ENCODE peak calls at places on chromosomes 1 and 21, in six cellular contexts. Z is GM12878, A is A549, Q is ovary, I is H1, P is tibial nerve. O is an unnamed sample.

GRCh38 chr1:44884746-44885145 is 41.7 kb upstream of the PTCH2 start:
- DNase-seq in Z (no peak), A (no peak), Q (no peak), I (no peak), P (peak; percentile 20), O (no peak)

GRCh38 chr1:212819704-212820103 is 27.7 kb downstream of the SPATA45 start:
- DNase-seq in Z (peak; percentile 84), A (no peak), Q (no peak), I (no peak), P (no peak), O (no peak)

GRCh38 chr21:27759091-27759659 is 792.3 kb upstream of the ADAMTS5 start:
- DNase-seq in Z (no peak), A (no peak), Q (no peak), I (peak; percentile 19), P (no peak), O (no peak)

GRCh38 chr1:39159224-39160036 is 45.1 kb upstream of the MACF1 start:
- DNase-seq in Z (no peak), A (no peak), Q (no peak), I (no peak), P (no peak), O (no peak)

GRCh38 chr1:181061891-181062777 is 26.4 kb upstream of the IER5 start:
- DNase-seq in Z (peak; percentile 90), A (no peak), Q (no peak), I (no peak), P (peak; percentile 8), O (peak; percentile 66)

GRCh38 chr1:100377590-100378361 is 25.5 kb downstream of the CDC14A start:
- DNase-seq in Z (peak; percentile 26), A (no peak), Q (no peak), I (no peak), P (no peak), O (no peak)

GRCh38 chr1:14403961-14404645 is 194.4 kb upstream of the KAZN start:
- DNase-seq in Z (no peak), A (no peak), Q (no peak), I (no peak), P (no peak), O (no peak)

GRCh38 chr1:39051956-39052355 is 25.8 kb downstream of the NDUFS5 start:
- DNase-seq in Z (no peak), A (no peak), Q (no peak), I (peak; percentile 34), P (no peak), O (peak; percentile 34)

DNA sequence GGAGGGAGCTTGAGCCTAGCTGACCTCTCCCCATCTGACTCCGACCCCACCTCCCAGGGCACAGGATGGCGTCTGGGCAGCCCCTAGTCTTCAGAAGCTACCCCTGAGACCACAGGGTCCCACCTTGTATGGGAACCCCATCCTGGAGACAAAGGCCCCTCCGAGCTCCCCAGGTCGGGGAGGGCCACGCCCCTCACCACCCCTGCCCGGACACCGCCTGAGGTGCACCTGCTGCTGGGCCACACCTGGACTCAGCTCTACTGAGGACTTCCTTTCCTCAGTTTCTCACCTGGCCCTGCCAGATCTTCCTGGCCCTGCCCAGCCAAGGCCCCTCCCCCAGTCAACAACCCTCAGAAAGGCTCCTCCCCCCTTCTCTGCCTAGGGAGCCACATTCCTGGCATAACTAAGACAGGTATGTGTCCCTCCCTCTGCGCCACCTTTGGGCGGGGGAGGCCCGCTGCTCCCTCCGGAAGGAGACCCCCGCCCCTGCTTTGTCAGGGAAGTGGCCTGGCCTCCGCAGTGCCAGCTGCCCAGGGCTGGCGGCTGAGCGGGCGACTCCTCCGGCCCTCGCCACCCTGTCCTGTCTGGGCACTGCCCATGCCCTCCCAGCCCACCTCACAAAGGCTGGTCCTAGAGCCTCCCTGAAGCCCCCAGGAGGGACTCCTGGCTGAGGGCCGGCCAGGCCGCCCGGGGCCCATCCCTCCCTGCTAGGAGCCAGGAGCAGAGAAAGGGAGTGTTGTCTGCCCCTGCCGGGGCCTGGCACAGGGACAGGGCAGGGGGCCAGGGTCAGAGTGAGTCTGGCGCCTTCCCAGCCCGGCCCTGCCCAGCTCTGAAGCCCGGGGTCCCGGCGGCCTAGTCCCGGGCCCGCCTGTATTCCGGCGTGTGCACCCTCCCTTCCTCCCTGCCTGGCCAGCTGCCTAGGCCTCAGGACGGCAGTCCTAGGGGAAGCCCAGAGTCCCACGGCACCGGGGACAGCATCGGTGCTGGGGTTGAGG is 4.8 kb downstream of the AGRN start:
- DNase-seq in Z (no peak), A (no peak), Q (no peak), I (no peak), P (no peak), O (no peak)
- TF ChIP-seq EP300 in Z (no peak), A (no peak), Q (no peak), I (peak; percentile 87), P (no peak), O (no peak)

GRCh38 chr1:154956557-154956956 is 658 bp upstream of the PBXIP1 start:
- DNase-seq in Z (no peak), A (no peak), Q (peak; percentile 68), I (no peak), P (peak; percentile 30), O (no peak)
- TF ChIP-seq POLR2A in Z (no peak), A (no peak), Q (no peak), I (no peak), P (no peak), O (no peak)

GRCh38 chr21:38725196-38726157 is 80.3 kb upstream of the ETS2 start:
- DNase-seq in Z (no peak), A (no peak), Q (no peak), I (no peak), P (no peak), O (no peak)

GRCh38 chr21:38735807-38736206 is 69.9 kb upstream of the ETS2 start:
- DNase-seq in Z (no peak), A (no peak), Q (no peak), I (no peak), P (no peak), O (no peak)

GRCh38 chr21:38726482-38726881 is 79.2 kb upstream of the ETS2 start:
- DNase-seq in Z (no peak), A (no peak), Q (no peak), I (no peak), P (no peak), O (no peak)

GRCh38 chr21:38733973-38734546 is 71.7 kb upstream of the ETS2 start:
- DNase-seq in Z (peak; percentile 12), A (peak; percentile 47), Q (peak; percentile 95), I (peak; percentile 54), P (peak; percentile 99), O (peak; percentile 94)

DNA sequence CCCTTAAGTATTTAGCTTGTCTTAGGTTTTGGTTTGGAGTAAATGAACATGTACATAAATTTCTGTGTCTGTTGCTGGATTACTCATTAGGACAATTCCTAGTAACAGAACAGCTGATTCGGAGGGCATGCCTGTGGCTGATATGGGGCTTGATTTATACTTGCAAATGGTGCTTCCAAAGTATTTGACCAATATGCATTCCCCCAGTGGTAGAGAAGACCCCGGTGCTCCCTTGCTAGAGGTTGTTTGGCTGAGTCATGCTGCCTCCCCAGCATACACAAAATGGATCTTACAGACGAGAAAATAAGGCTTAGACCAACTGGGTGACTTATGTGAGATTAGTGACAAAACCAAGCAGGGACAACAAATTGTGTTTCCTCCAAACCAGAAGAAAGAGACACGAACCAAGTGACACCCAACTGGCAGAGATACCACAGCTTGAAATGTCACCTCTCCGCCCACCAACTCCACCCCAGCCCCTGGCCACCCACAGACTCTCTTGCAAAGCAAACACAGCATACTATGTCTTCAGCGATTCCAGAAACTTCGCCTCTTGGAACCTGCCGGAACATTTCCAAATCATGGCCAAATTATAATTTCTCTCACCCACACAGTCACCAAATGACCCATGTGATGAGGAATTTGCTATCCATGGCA is 75.9 kb upstream of the ETS2 start:
- DNase-seq in Z (no peak), A (no peak), Q (no peak), I (no peak), P (no peak), O (no peak)
- H3K27ac ChIP-seq in Z (no peak overlapping the region), A (no peak overlapping the region), Q (no peak overlapping the region), I (no peak overlapping the region), P (no peak overlapping the region), O (no peak overlapping the region)

GRCh38 chr1:187903223-187903622 is 1074.5 kb downstream of the PLA2G4A start:
- DNase-seq in Z (no peak), A (no peak), Q (no peak), I (no peak), P (no peak), O (no peak)
- TF ChIP-seq EP300 in Z (no peak), A (no peak), Q (no peak), I (no peak), P (no peak), O (no peak)

DNA sequence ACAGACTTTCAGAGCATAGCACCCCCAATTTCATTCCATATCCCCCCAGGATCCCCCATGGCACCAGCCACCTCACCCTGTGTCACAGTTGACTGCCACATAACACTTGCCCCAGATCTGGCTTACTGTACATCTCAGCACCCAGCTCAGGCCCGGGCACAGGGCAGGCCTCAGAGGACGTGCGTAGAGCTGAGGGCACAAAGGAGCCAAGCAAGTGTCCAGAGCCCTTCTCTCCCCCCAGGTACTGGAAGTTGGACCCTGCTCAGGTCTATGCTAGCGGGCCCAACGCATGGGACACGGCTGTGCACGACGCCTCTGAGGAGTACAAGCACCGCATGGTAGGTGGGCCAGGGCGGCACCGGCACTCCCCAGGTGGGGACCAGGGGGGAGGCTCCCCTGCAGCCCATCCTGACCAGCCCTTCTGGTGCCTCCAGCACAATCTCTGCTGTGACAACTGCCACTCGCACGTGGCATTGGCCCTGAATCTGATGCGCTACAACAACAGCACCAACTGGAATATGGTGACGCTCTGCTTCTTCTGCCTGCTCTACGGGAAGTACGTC is 8.0 kb upstream of the SYTL1 start:
- DNase-seq in Z (no peak), A (no peak), Q (no peak), I (no peak), P (no peak), O (no peak)
- TF ChIP-seq POLR2A in Z (peak; percentile 53), A (no peak), Q (no peak), I (no peak), P (no peak), O (no peak)

GRCh38 chr1:118250232-118250631 is 65.2 kb upstream of the SPAG17 start:
- DNase-seq in Z (no peak), A (no peak), Q (no peak), I (no peak), P (no peak), O (no peak)

GRCh38 chr1:118246646-118247045 is 61.6 kb upstream of the SPAG17 start:
- DNase-seq in Z (no peak), A (no peak), Q (no peak), I (no peak), P (no peak), O (no peak)

GRCh38 chr1:118253310-118253903 is 68.4 kb upstream of the SPAG17 start:
- DNase-seq in Z (no peak), A (no peak), Q (no peak), I (no peak), P (no peak), O (no peak)

GRCh38 chr1:118247593-118247992 is 62.6 kb upstream of the SPAG17 start:
- DNase-seq in Z (no peak), A (peak; percentile 1), Q (no peak), I (no peak), P (no peak), O (no peak)

GRCh38 chr1:118249641-118250040 is 64.6 kb upstream of the SPAG17 start:
- DNase-seq in Z (no peak), A (no peak), Q (no peak), I (no peak), P (no peak), O (no peak)
- H3K27ac ChIP-seq in Z (no peak overlapping the region), A (no peak overlapping the region), Q (no peak overlapping the region), I (no peak overlapping the region), P (no peak overlapping the region), O (no peak overlapping the region)

DNA sequence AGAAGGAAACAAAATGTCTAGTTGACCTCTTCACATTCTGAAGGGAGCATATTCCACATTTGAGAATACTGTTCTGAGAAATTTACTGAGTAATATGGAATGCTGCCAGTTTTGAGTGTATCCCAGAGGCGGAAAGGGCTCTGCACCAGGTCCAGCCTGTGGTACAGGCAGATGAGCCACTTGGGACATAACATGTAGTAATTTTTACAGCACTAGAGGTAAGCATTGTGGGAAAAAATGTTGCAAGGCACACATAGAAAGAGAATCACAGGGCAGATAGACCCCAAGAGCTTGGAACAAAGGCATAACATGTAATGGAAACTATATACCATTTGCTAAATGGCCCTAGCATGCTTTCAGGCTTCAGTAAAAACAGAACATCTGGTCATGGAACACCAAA is 228.5 kb downstream of the USH2A start:
- DNase-seq in Z (no peak), A (no peak), Q (no peak), I (no peak), P (no peak), O (no peak)
- TF ChIP-seq EP300 in Z (no peak), A (no peak), Q (no peak), I (no peak), P (no peak), O (no peak)